ENCODE peak calls at places on chromosome 5, in six cellular contexts. M is fibroblast of pulmonary artery, O is mesothelial cell of epicardium, P is GM13976, L is ascending aorta, E is psoas muscle. N is an unnamed sample.

GRCh38 chr5:175920506-175920865 is 47.6 kb downstream of the THOC3 start:
- DNase-seq in M (no peak), O (no peak), P (no peak), L (no peak), E (no peak), N (no peak)

GRCh38 chr5:18876565-18876964 is 1111.4 kb downstream of the CDH18 start:
- DNase-seq in M (no peak), O (no peak), P (no peak), L (no peak), E (no peak), N (no peak)

GRCh38 chr5:173001229-173001841 is 17.8 kb downstream of the ATP6V0E1 start:
- DNase-seq in M (no peak), O (no peak), P (peak), L (no peak), E (no peak), N (no peak)

GRCh38 chr5:78661691-78662090 is 13.1 kb upstream of the LHFPL2 start:
- DNase-seq in M (no peak), O (no peak), P (no peak), L (no peak), E (no peak), N (no peak)

GRCh38 chr5:10645146-10645545 is 81.3 kb downstream of the ANKRD33B start:
- DNase-seq in M (no peak), O (no peak), P (no peak), L (no peak), E (no peak), N (no peak)

GRCh38 chr5:54357371-54358058 is 47.1 kb upstream of the ARL15 start:
- DNase-seq in M (no peak), O (no peak), P (no peak), L (no peak), E (no peak), N (no peak)

GRCh38 chr5:21810737-21811316 is 1042.3 kb downstream of the CDH12 start:
- DNase-seq in M (peak), O (no peak), P (no peak), L (no peak), E (no peak), N (no peak)

GRCh38 chr5:27855491-27855890 is 817.1 kb upstream of the CDH9 start:
- DNase-seq in M (no peak), O (no peak), P (no peak), L (no peak), E (no peak), N (no peak)

GRCh38 chr5:136511046-136511445 is 145.7 kb upstream of the TRPC7 start:
- DNase-seq in M (no peak), O (no peak), P (no peak), L (no peak), E (no peak), N (no peak)

GRCh38 chr5:153601377-153601776 is 110.9 kb downstream of the GRIA1 start:
- DNase-seq in M (no peak), O (no peak), P (peak), L (no peak), E (no peak), N (no peak)

GRCh38 chr5:10655041-10655685 is 91.3 kb downstream of the ANKRD33B start:
- DNase-seq in M (no peak), O (no peak), P (no peak), L (no peak), E (peak), N (no peak)

GRCh38 chr5:126422994-126423788 is at the start of gene GRAMD2B:
- DNase-seq in M (peak), O (peak), P (peak), L (peak), E (peak), N (peak)

DNA sequence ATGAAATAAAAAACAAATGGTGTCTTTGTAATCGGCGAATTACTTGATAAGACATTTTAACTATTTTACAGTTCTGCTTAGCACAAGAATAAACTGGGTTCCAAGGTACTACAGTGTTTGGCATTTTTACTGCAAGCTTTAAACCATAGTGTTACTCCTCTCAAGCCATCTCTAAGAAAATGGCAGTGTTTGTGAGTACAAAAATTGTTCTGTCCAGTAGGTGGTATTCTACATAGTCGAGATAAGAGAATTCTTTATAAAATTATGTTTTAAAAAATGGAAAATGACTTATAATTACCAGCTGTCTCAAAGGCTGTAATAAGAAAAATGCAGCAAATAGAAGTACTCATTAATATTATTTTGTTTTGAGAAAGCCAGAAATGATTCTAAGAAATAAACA is 3.2 kb downstream of the SMIM15 start:
- DNase-seq in M (peak), O (no peak), P (no peak), L (no peak), E (no peak), N (no peak)
- TF ChIP-seq CTCF in M (no peak), O (no peak), P (no peak), L (no peak), E (no peak), N (no peak)

GRCh38 chr5:177403194-177403825 is 2.8 kb upstream of the PFN3 start:
- DNase-seq in M (no peak), O (peak), P (peak), L (no peak), E (peak), N (no peak)

GRCh38 chr5:177399903-177400868 is at the start of gene PFN3:
- DNase-seq in M (peak), O (no peak), P (peak), L (no peak), E (no peak), N (no peak)

GRCh38 chr5:177404641-177405134 is 4.2 kb upstream of the PFN3 start:
- DNase-seq in M (no peak), O (no peak), P (no peak), L (no peak), E (no peak), N (no peak)

GRCh38 chr5:177403826-177404640 is 3.6 kb upstream of the PFN3 start:
- DNase-seq in M (peak), O (peak), P (peak), L (no peak), E (peak), N (peak)

DNA sequence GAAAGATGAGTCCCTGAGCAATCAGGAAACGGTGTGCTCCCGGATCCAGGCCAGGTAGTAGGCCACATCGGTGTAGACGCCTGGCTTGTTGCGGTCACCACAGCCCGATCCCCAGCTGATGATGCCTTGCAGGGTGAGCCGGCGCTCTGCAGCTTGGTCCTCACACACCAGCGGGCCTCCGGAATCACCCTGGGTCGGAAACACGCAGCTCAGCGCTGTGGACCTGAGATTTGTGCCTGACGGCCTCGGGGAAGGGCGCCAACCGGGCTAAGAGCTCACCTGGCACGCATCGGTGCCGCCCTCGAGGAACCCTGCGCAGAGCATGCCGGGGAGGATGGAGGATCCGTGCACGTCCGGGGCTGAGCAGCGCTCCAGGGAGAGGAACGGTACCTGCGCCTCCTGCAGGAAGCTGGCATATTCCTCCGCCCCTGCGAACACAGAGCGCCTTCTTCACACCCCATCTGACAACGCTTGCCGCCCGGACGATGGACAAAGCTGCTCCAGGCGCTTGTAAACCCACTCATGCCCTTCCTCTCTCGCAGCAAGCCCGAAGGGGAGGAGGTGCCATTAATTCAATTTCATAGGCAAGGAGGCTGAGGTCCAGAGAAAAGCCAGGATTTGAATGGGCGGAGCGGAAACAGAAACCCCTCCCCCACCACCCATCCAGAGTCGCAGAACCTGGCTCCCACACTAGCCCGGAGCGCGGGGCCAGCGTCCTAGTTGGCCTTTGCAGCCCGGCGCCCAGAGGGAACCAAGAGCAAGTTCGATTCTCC is 2.0 kb upstream of the PFN3 start:
- DNase-seq in M (peak), O (peak), P (peak), L (no peak), E (no peak), N (peak)
- TF ChIP-seq CTCF in M (peak), O (no peak), P (peak), L (no peak), E (no peak), N (peak)

DNA sequence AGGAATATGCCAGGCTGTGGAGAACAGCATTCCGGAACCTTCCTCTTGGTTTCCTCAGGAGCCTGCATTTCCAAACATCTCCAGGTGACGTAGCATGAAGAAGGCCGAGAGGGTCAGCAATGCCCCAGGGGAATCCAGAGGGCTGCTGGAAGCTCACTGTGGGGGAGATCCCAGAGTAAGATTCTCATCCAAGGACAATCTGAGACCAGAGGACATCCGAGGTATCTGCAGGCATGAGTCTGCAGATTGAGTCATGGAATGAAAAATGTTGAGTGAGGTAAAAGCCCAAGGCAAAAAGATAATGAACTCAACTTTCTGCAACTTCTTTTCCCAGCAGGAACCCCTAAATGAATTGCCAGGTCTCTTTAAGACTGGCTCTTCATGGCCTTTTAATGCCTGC is 73.5 kb downstream of the KIF4B start:
- DNase-seq in M (peak), O (no peak), P (no peak), L (no peak), E (no peak), N (no peak)
- TF ChIP-seq CTCF in M (no peak), O (no peak), P (no peak), L (no peak), E (no peak), N (no peak)

DNA sequence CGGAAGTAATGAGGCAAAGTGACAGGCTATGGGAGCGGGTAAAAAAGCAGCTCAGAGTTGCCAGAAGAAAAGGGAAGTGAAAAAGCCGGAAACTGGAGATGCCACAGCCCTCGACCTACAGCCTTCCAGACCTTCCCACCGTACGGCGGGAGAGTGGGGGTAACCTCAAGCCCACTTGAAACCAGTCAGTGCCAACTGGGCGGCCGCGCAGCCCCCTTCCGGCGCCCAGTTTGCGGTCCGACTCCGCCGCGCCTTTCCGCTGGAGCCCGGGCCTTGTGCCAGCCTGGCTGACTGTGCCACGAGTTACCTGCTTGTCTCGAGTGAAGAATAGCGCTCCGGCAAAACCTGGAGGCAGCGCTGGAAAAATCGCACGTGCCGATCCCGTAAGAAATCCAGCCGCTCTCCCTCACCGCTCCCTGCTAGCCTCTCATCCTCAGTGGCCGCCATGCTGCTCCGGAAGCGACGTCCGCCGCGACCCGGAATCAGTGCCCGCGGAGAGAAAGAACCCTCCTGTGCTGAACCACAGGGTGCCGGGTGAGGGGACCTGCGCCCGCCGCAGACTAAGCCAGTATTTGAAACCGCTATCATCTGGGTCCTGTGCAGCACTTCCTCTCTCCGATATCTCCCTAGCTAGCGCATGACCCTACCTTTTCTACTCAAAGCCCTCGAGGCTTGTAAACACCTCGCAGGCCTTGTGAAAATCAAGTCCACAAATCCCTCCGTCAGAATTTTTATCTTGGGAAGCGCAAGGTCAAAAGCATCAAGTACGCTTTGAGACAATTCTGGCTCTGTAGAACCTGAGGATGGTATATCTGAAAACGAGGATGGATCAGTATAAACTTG is at the start of gene PGGT1B:
- DNase-seq in M (peak), O (peak), P (peak), L (peak), E (peak), N (peak)
- TF ChIP-seq CTCF in M (no peak), O (no peak), P (no peak), L (no peak), E (no peak), N (no peak)

GRCh38 chr5:16935271-16936149 is 578 bp downstream of the MYO10 start:
- DNase-seq in M (no peak), O (peak), P (peak), L (no peak), E (peak), N (no peak)

GRCh38 chr5:16934669-16935068 is 1.4 kb downstream of the MYO10 start:
- DNase-seq in M (peak), O (no peak), P (no peak), L (no peak), E (no peak), N (no peak)

GRCh38 chr5:16933337-16933736 is 2.8 kb downstream of the MYO10 start:
- DNase-seq in M (no peak), O (no peak), P (no peak), L (no peak), E (no peak), N (no peak)

GRCh38 chr5:16932401-16932800 is 3.7 kb downstream of the MYO10 start:
- DNase-seq in M (no peak), O (no peak), P (no peak), L (no peak), E (no peak), N (no peak)

GRCh38 chr5:16934123-16934522 is 2.0 kb downstream of the MYO10 start:
- DNase-seq in M (peak), O (peak), P (peak), L (no peak), E (peak), N (no peak)
- TF ChIP-seq CTCF in M (peak), O (peak), P (peak), L (peak), E (peak), N (peak)

DNA sequence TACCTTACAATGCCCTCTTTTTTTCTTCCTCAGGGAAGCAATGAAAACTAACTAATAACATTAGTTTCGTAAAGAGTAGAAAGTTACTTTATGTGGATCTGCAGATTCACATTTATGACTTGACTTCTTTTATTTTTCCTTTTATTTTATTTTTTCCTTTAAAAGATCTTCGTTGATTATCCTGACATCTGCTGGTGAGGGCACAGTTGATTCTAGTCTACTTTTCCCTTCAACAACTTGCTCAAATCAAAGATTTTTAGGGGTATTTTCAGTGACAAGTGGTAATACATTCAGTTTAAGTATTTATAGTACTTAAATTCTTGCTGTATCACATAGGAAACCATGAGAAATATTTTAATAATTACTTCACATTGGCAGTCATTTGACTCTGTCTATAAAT is 4.9 kb downstream of the EDIL3 start:
- DNase-seq in M (peak), O (no peak), P (no peak), L (no peak), E (no peak), N (no peak)
- TF ChIP-seq CTCF in M (no peak), O (no peak), P (no peak), L (no peak), E (no peak), N (peak)

GRCh38 chr5:145347026-145347616 is 488.0 kb downstream of the PRELID2 start:
- DNase-seq in M (peak), O (no peak), P (no peak), L (no peak), E (no peak), N (no peak)
- TF ChIP-seq CTCF in M (peak), O (no peak), P (peak), L (no peak), E (peak), N (peak)